ENCODE peak calls at places on chromosomes 12 and 14, in ten cellular contexts. Z is GM20000, A is A549, M is fibroblast of mammary gland, N is fibroblast of the aortic adventitia, X is endodermal cell, H is RWPE1, V is fibroblast of lung, Q is lower lobe of right lung, J is chondrocyte. C is an unnamed sample.

GRCh38 chr14:24761141-24761540 is 127.2 kb upstream of the GZMB start:
- DNase-seq in Z (no peak), A (no peak), M (no peak), N (no peak), X (no peak), H (no peak), V (no peak), Q (no peak), J (no peak), C (no peak)

GRCh38 chr14:69963966-69964365 is 84.8 kb downstream of the SMOC1 start:
- DNase-seq in Z (no peak), A (no peak), M (no peak), N (no peak), X (no peak), H (no peak), V (no peak), Q (no peak), J (no peak), C (no peak)

GRCh38 chr12:67716817-67717216 is 68.3 kb downstream of the DYRK2 start:
- DNase-seq in Z (no peak), A (no peak), M (peak; percentile 23), N (peak; percentile 91), X (no peak), H (no peak), V (no peak), Q (no peak), J (no peak), C (no peak)

GRCh38 chr12:124940393-124941169 is 26.1 kb upstream of the UBC start:
- DNase-seq in Z (peak; percentile 79), A (peak; percentile 75), M (peak; percentile 94), N (peak; percentile 87), X (peak; percentile 98), H (peak; percentile 88), V (peak; percentile 88), Q (peak; percentile 93), J (peak; percentile 84), C (peak; percentile 89)

GRCh38 chr12:87687362-87687761 is 341.8 kb downstream of the C12orf50 start:
- DNase-seq in Z (no peak), A (no peak), M (no peak), N (peak; percentile 68), X (peak; percentile 69), H (no peak), V (peak; percentile 13), Q (no peak), J (no peak), C (no peak)

GRCh38 chr12:80441921-80442320 is 2.1 kb upstream of the PTPRQ start:
- DNase-seq in Z (no peak), A (no peak), M (peak; percentile 53), N (peak; percentile 88), X (no peak), H (no peak), V (peak; percentile 55), Q (no peak), J (no peak), C (no peak)

GRCh38 chr12:51429705-51430104 is 5.1 kb downstream of the SLC4A8 start:
- DNase-seq in Z (peak; percentile 25), A (no peak), M (no peak), N (no peak), X (no peak), H (no peak), V (no peak), Q (no peak), J (no peak), C (no peak)

GRCh38 chr12:109670647-109671046 is 43.0 kb upstream of the FAM222A start:
- DNase-seq in Z (no peak), A (no peak), M (no peak), N (no peak), X (peak; percentile 69), H (no peak), V (no peak), Q (no peak), J (peak; percentile 14), C (no peak)

GRCh38 chr14:69820991-69821390 is 23.9 kb upstream of the SLC10A1 start:
- DNase-seq in Z (no peak), A (no peak), M (no peak), N (no peak), X (no peak), H (no peak), V (no peak), Q (no peak), J (no peak), C (no peak)

GRCh38 chr14:64279719-64280668 is 14.2 kb downstream of the ESR2 start:
- DNase-seq in Z (no peak), A (no peak), M (no peak), N (peak; percentile 3), X (no peak), H (no peak), V (no peak), Q (no peak), J (no peak), C (no peak)

GRCh38 chr14:68359862-68360552 is 432.9 kb downstream of the ZFP36L1 start:
- DNase-seq in Z (no peak), A (peak; percentile 22), M (peak; percentile 17), N (peak; percentile 81), X (no peak), H (peak; percentile 34), V (peak; percentile 25), Q (peak; percentile 87), J (no peak), C (no peak)

GRCh38 chr12:113462117-113462774 is 9.4 kb downstream of the LHX5 start:
- DNase-seq in Z (peak; percentile 85), A (peak; percentile 76), M (peak; percentile 74), N (peak; percentile 76), X (peak; percentile 98), H (peak; percentile 63), V (peak; percentile 75), Q (peak; percentile 87), J (no peak), C (peak; percentile 93)

GRCh38 chr14:67420102-67420739 is 8.3 kb upstream of the PLEK2 start:
- DNase-seq in Z (no peak), A (no peak), M (no peak), N (no peak), X (peak; percentile 78), H (no peak), V (no peak), Q (no peak), J (no peak), C (no peak)

GRCh38 chr14:68819260-68819691 is 26.4 kb upstream of the ZFP36L1 start:
- DNase-seq in Z (peak; percentile 5), A (no peak), M (peak; percentile 90), N (peak; percentile 81), X (peak; percentile 82), H (peak; percentile 86), V (peak; percentile 63), Q (no peak), J (no peak), C (no peak)

DNA sequence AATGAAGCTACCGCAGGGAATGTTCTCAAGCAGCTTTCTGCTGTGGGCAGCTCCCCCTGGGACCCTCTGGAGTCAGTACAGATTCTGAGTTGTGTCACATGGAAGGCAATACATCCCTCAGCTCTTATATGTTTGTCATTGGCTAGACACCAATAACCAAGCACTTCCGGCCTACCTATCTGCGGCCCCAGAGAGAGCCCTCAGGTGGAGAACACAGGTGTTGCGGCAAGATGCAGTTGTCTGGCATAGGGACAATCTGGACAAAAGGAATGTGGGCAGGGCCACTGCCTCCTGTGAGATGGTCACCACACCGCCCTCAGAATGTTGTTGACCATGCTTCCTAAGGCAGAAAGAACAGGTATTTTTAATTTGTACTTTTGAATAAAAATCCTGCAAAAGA is 118.7 kb downstream of the BRMS1L start:
- DNase-seq in Z (peak; percentile 24), A (peak; percentile 31), M (no peak), N (no peak), X (peak; percentile 86), H (peak; percentile 39), V (no peak), Q (no peak), J (no peak), C (peak; percentile 28)
- TF ChIP-seq CTCF in Z (peak; percentile 17), A (peak; percentile 13), M (no peak), N (no peak), X (peak; percentile 74), H (no peak), V (no peak), Q (no peak), J (peak; percentile 35), C (no peak)

GRCh38 chr14:59352951-59353350 is 112.2 kb downstream of the GPR135 start:
- DNase-seq in Z (no peak), A (no peak), M (no peak), N (no peak), X (no peak), H (no peak), V (no peak), Q (no peak), J (no peak), C (no peak)
- TF ChIP-seq CTCF in Z (no peak), A (no peak), M (no peak), N (no peak), X (no peak), H (no peak), V (no peak), Q (no peak), J (no peak), C (no peak)

DNA sequence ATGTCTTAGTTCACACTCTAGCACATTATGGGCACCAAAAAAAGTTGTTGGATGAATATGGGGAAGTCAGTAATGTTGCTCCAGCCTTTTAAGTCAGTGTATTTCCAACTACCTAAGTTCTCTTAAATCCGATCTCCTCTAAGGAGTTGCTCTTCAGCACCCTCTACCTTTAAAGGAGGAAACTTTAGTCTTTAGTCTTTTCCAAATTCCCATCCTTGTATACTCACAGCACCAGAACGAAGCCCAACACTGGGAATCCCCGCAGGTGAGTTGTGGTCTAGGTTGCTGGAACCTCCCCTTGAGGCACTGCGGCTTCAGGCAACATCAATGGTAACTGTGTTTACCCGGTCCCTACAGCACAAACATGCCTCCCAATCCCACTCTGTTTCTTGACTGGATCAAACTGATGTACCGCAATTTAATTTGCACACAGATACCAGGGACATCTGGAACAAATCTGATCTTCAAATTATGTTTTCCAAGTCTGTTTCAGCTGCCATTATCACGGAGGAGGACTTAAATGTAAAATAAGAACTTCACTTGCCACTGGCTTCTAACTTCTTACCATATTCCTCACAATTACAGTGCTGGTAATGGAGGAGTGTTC is 179.0 kb downstream of the FOXN3 start:
- DNase-seq in Z (no peak), A (no peak), M (peak; percentile 29), N (no peak), X (peak; percentile 54), H (no peak), V (peak; percentile 51), Q (no peak), J (no peak), C (no peak)
- TF ChIP-seq CTCF in Z (no peak), A (peak; percentile 36), M (peak; percentile 46), N (peak; percentile 4), X (peak; percentile 69), H (no peak), V (peak; percentile 48), Q (peak; percentile 33), J (peak; percentile 70), C (no peak)

DNA sequence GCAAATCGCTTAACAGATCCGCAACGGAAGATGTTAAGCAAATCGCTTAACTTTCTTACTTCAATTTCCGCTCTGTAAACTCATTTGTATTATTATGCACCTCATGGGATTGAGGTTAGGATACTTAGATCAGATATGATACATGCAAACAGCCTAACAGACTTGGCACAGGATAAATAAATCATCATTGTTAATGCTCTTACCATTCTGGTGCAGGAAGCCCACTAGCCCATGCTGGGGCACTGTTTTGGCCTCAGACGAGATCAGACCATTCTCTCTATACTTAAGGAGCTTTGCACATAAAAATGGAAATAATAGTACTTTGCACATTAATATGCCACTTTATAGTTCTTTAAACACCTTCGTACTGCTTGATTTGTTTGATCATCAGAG is 445 bp downstream of the NCAPD2 start:
- DNase-seq in Z (no peak), A (no peak), M (no peak), N (no peak), X (no peak), H (no peak), V (no peak), Q (no peak), J (no peak), C (no peak)
- TF ChIP-seq CTCF in Z (no peak), A (no peak), M (peak; percentile 7), N (no peak), X (peak; percentile 57), H (no peak), V (no peak), Q (no peak), J (peak; percentile 51), C (no peak)

GRCh38 chr12:29552324-29552927 is 54.9 kb upstream of the OVCH1 start:
- DNase-seq in Z (peak; percentile 52), A (peak; percentile 8), M (peak; percentile 70), N (peak; percentile 69), X (peak; percentile 93), H (peak; percentile 18), V (peak; percentile 71), Q (peak; percentile 55), J (no peak), C (peak; percentile 84)
- TF ChIP-seq CTCF in Z (peak; percentile 94), A (peak; percentile 54), M (peak; percentile 98), N (peak; percentile 97), X (peak; percentile 100), H (peak; percentile 46), V (peak; percentile 98), Q (peak; percentile 87), J (peak; percentile 96), C (peak; percentile 89)